ENCODE peak calls at places on chromosomes 5 and 9, in five cellular contexts. One of them, this sample, is unnamed.

GRCh38 chr5:68547621-68548020 is 332.1 kb downstream of the PIK3R1 start:
- DNase-seq in stimulated activated naive CD8-positive, alpha-beta T cell treated with anti-CD3 and anti-CD28 coated beads, Interleukin-15, Interleukin-2, amounts not matched to agents 100 U/mL and 50 U/mL, for 24 hours: no peak
- DNase-seq in GM23248: no peak
- DNase-seq in NCI-H1092: no peak
- DNase-seq in heart right ventricle: no peak
- DNase-seq in this sample: no peak

GRCh38 chr5:34586117-34586885 is 69.8 kb upstream of the RAI14 start:
- DNase-seq in stimulated activated naive CD8-positive, alpha-beta T cell treated with anti-CD3 and anti-CD28 coated beads, Interleukin-15, Interleukin-2, amounts not matched to agents 100 U/mL and 50 U/mL, for 24 hours: no peak
- DNase-seq in GM23248: peak; percentile 89
- DNase-seq in NCI-H1092: no peak
- DNase-seq in heart right ventricle: no peak
- DNase-seq in this sample: no peak

GRCh38 chr5:91957671-91958070 is 574.6 kb upstream of the ARRDC3 start:
- DNase-seq in stimulated activated naive CD8-positive, alpha-beta T cell treated with anti-CD3 and anti-CD28 coated beads, Interleukin-15, Interleukin-2, amounts not matched to agents 100 U/mL and 50 U/mL, for 24 hours: no peak
- DNase-seq in GM23248: peak; percentile 69
- DNase-seq in NCI-H1092: no peak
- DNase-seq in heart right ventricle: no peak
- DNase-seq in this sample: no peak

GRCh38 chr9:104682642-104683041 is 11.7 kb upstream of the OR13D1 start:
- DNase-seq in stimulated activated naive CD8-positive, alpha-beta T cell treated with anti-CD3 and anti-CD28 coated beads, Interleukin-15, Interleukin-2, amounts not matched to agents 100 U/mL and 50 U/mL, for 24 hours: no peak
- DNase-seq in GM23248: peak; percentile 67
- DNase-seq in NCI-H1092: peak; percentile 47
- DNase-seq in heart right ventricle: no peak
- DNase-seq in this sample: no peak

GRCh38 chr5:31470608-31471007 is 61.3 kb downstream of the DROSHA start:
- DNase-seq in stimulated activated naive CD8-positive, alpha-beta T cell treated with anti-CD3 and anti-CD28 coated beads, Interleukin-15, Interleukin-2, amounts not matched to agents 100 U/mL and 50 U/mL, for 24 hours: no peak
- DNase-seq in GM23248: peak; percentile 76
- DNase-seq in NCI-H1092: no peak
- DNase-seq in heart right ventricle: peak; percentile 53
- DNase-seq in this sample: peak; percentile 35

GRCh38 chr9:96040591-96041461 is 165.3 kb downstream of the ERCC6L2 start:
- DNase-seq in stimulated activated naive CD8-positive, alpha-beta T cell treated with anti-CD3 and anti-CD28 coated beads, Interleukin-15, Interleukin-2, amounts not matched to agents 100 U/mL and 50 U/mL, for 24 hours: no peak
- DNase-seq in GM23248: no peak
- DNase-seq in NCI-H1092: no peak
- DNase-seq in heart right ventricle: no peak
- DNase-seq in this sample: no peak

GRCh38 chr9:7320139-7320538 is 479.4 kb downstream of the DMAC1 start:
- DNase-seq in stimulated activated naive CD8-positive, alpha-beta T cell treated with anti-CD3 and anti-CD28 coated beads, Interleukin-15, Interleukin-2, amounts not matched to agents 100 U/mL and 50 U/mL, for 24 hours: no peak
- DNase-seq in GM23248: peak; percentile 94
- DNase-seq in NCI-H1092: no peak
- DNase-seq in heart right ventricle: no peak
- DNase-seq in this sample: no peak

GRCh38 chr9:115590016-115590415 is 472.1 kb upstream of the TNC start:
- DNase-seq in stimulated activated naive CD8-positive, alpha-beta T cell treated with anti-CD3 and anti-CD28 coated beads, Interleukin-15, Interleukin-2, amounts not matched to agents 100 U/mL and 50 U/mL, for 24 hours: no peak
- DNase-seq in GM23248: peak; percentile 96
- DNase-seq in NCI-H1092: no peak
- DNase-seq in heart right ventricle: no peak
- DNase-seq in this sample: peak; percentile 45

GRCh38 chr5:173826179-173826920 is 61.8 kb upstream of the CPEB4 start:
- DNase-seq in stimulated activated naive CD8-positive, alpha-beta T cell treated with anti-CD3 and anti-CD28 coated beads, Interleukin-15, Interleukin-2, amounts not matched to agents 100 U/mL and 50 U/mL, for 24 hours: no peak
- DNase-seq in GM23248: no peak
- DNase-seq in NCI-H1092: no peak
- DNase-seq in heart right ventricle: no peak
- DNase-seq in this sample: no peak

GRCh38 chr5:150163547-150164059 is 3.0 kb upstream of the CDX1 start:
- DNase-seq in stimulated activated naive CD8-positive, alpha-beta T cell treated with anti-CD3 and anti-CD28 coated beads, Interleukin-15, Interleukin-2, amounts not matched to agents 100 U/mL and 50 U/mL, for 24 hours: no peak
- DNase-seq in GM23248: peak; percentile 65
- DNase-seq in NCI-H1092: no peak
- DNase-seq in heart right ventricle: peak; percentile 80
- DNase-seq in this sample: no peak

GRCh38 chr9:129208191-129209091 is 30.4 kb upstream of the IER5L start:
- DNase-seq in stimulated activated naive CD8-positive, alpha-beta T cell treated with anti-CD3 and anti-CD28 coated beads, Interleukin-15, Interleukin-2, amounts not matched to agents 100 U/mL and 50 U/mL, for 24 hours: peak; percentile 82
- DNase-seq in GM23248: no peak
- DNase-seq in NCI-H1092: no peak
- DNase-seq in heart right ventricle: no peak
- DNase-seq in this sample: no peak

GRCh38 chr9:112570731-112571167 is 84.1 kb downstream of the KIAA1958 start:
- DNase-seq in stimulated activated naive CD8-positive, alpha-beta T cell treated with anti-CD3 and anti-CD28 coated beads, Interleukin-15, Interleukin-2, amounts not matched to agents 100 U/mL and 50 U/mL, for 24 hours: no peak
- DNase-seq in GM23248: no peak
- DNase-seq in NCI-H1092: no peak
- DNase-seq in heart right ventricle: no peak
- DNase-seq in this sample: no peak

GRCh38 chr5:100777680-100778281 is 125.3 kb downstream of the ST8SIA4 start:
- DNase-seq in stimulated activated naive CD8-positive, alpha-beta T cell treated with anti-CD3 and anti-CD28 coated beads, Interleukin-15, Interleukin-2, amounts not matched to agents 100 U/mL and 50 U/mL, for 24 hours: no peak
- DNase-seq in GM23248: peak; percentile 86
- DNase-seq in NCI-H1092: no peak
- DNase-seq in heart right ventricle: no peak
- DNase-seq in this sample: no peak

GRCh38 chr9:18109670-18110069 is 364.3 kb upstream of the ADAMTSL1 start:
- DNase-seq in stimulated activated naive CD8-positive, alpha-beta T cell treated with anti-CD3 and anti-CD28 coated beads, Interleukin-15, Interleukin-2, amounts not matched to agents 100 U/mL and 50 U/mL, for 24 hours: no peak
- DNase-seq in GM23248: no peak
- DNase-seq in NCI-H1092: no peak
- DNase-seq in heart right ventricle: no peak
- DNase-seq in this sample: no peak

GRCh38 chr9:87445646-87446045 is 52.0 kb upstream of the DAPK1 start:
- DNase-seq in stimulated activated naive CD8-positive, alpha-beta T cell treated with anti-CD3 and anti-CD28 coated beads, Interleukin-15, Interleukin-2, amounts not matched to agents 100 U/mL and 50 U/mL, for 24 hours: peak; percentile 5
- DNase-seq in GM23248: peak; percentile 39
- DNase-seq in NCI-H1092: no peak
- DNase-seq in heart right ventricle: no peak
- DNase-seq in this sample: peak; percentile 60

GRCh38 chr9:107039546-107039945 is 176.6 kb downstream of the ZNF462 start:
- DNase-seq in stimulated activated naive CD8-positive, alpha-beta T cell treated with anti-CD3 and anti-CD28 coated beads, Interleukin-15, Interleukin-2, amounts not matched to agents 100 U/mL and 50 U/mL, for 24 hours: no peak
- DNase-seq in GM23248: peak; percentile 51
- DNase-seq in NCI-H1092: no peak
- DNase-seq in heart right ventricle: no peak
- DNase-seq in this sample: no peak

GRCh38 chr9:135247174-135247930 is 159.9 kb downstream of the OLFM1 start:
- DNase-seq in stimulated activated naive CD8-positive, alpha-beta T cell treated with anti-CD3 and anti-CD28 coated beads, Interleukin-15, Interleukin-2, amounts not matched to agents 100 U/mL and 50 U/mL, for 24 hours: no peak
- DNase-seq in GM23248: no peak
- DNase-seq in NCI-H1092: no peak
- DNase-seq in heart right ventricle: no peak
- DNase-seq in this sample: peak; percentile 59

GRCh38 chr5:143987751-143988560 is 176.0 kb downstream of the HMHB1 start:
- DNase-seq in stimulated activated naive CD8-positive, alpha-beta T cell treated with anti-CD3 and anti-CD28 coated beads, Interleukin-15, Interleukin-2, amounts not matched to agents 100 U/mL and 50 U/mL, for 24 hours: no peak
- DNase-seq in GM23248: no peak
- DNase-seq in NCI-H1092: no peak
- DNase-seq in heart right ventricle: no peak
- DNase-seq in this sample: no peak

GRCh38 chr9:96619109-96619435 is 571 bp downstream of the CDC14B start:
- DNase-seq in stimulated activated naive CD8-positive, alpha-beta T cell treated with anti-CD3 and anti-CD28 coated beads, Interleukin-15, Interleukin-2, amounts not matched to agents 100 U/mL and 50 U/mL, for 24 hours: no peak
- DNase-seq in GM23248: no peak
- DNase-seq in NCI-H1092: no peak
- DNase-seq in heart right ventricle: peak; percentile 19
- DNase-seq in this sample: no peak

GRCh38 chr5:144032375-144032774 is 138.1 kb downstream of the YIPF5 start:
- DNase-seq in stimulated activated naive CD8-positive, alpha-beta T cell treated with anti-CD3 and anti-CD28 coated beads, Interleukin-15, Interleukin-2, amounts not matched to agents 100 U/mL and 50 U/mL, for 24 hours: no peak
- DNase-seq in GM23248: no peak
- DNase-seq in NCI-H1092: peak; percentile 39
- DNase-seq in heart right ventricle: peak; percentile 36
- DNase-seq in this sample: no peak

GRCh38 chr5:123937230-123937629 is 425.3 kb downstream of the CSNK1G3 start:
- DNase-seq in stimulated activated naive CD8-positive, alpha-beta T cell treated with anti-CD3 and anti-CD28 coated beads, Interleukin-15, Interleukin-2, amounts not matched to agents 100 U/mL and 50 U/mL, for 24 hours: no peak
- DNase-seq in GM23248: peak; percentile 68
- DNase-seq in NCI-H1092: peak; percentile 0
- DNase-seq in heart right ventricle: no peak
- DNase-seq in this sample: no peak

GRCh38 chr5:66680227-66680626 is 84.0 kb downstream of the MAST4 start:
- DNase-seq in stimulated activated naive CD8-positive, alpha-beta T cell treated with anti-CD3 and anti-CD28 coated beads, Interleukin-15, Interleukin-2, amounts not matched to agents 100 U/mL and 50 U/mL, for 24 hours: no peak
- DNase-seq in GM23248: no peak
- DNase-seq in NCI-H1092: no peak
- DNase-seq in heart right ventricle: no peak
- DNase-seq in this sample: no peak

GRCh38 chr9:31574006-31574750 is 810.3 kb upstream of the ACO1 start:
- DNase-seq in stimulated activated naive CD8-positive, alpha-beta T cell treated with anti-CD3 and anti-CD28 coated beads, Interleukin-15, Interleukin-2, amounts not matched to agents 100 U/mL and 50 U/mL, for 24 hours: no peak
- DNase-seq in GM23248: no peak
- DNase-seq in NCI-H1092: no peak
- DNase-seq in heart right ventricle: no peak
- DNase-seq in this sample: no peak

GRCh38 chr5:134543820-134544692 is 18.6 kb downstream of the JADE2 start:
- DNase-seq in stimulated activated naive CD8-positive, alpha-beta T cell treated with anti-CD3 and anti-CD28 coated beads, Interleukin-15, Interleukin-2, amounts not matched to agents 100 U/mL and 50 U/mL, for 24 hours: peak; percentile 69
- DNase-seq in GM23248: no peak
- DNase-seq in NCI-H1092: no peak
- DNase-seq in heart right ventricle: no peak
- DNase-seq in this sample: no peak